ENCODE peak calls at places on chromosomes 16 and 17, in eight cellular contexts. T is left ventricle myocardium inferior; F is HFFc6; I is naive thymus-derived CD4-positive, alpha-beta T cell; S is anterior cingulate cortex; O is mesendoderm; Y is GM12865; C is AG04450. L is an unnamed sample.

GRCh38 chr16:28162326-28162877 is 49.4 kb downstream of the XPO6 start:
- DNase-seq in Y (no peak), T (no peak), O (no peak), C (no peak), I (no peak), S (no peak), F (no peak), L (no peak)

GRCh38 chr17:63838586-63839184 is 3.8 kb downstream of the SMARCD2 start:
- DNase-seq in O (peak; percentile 35), F (peak; percentile 33), T (peak; percentile 93), S (peak; percentile 87), I (no peak), C (no peak), Y (no peak), L (no peak)

GRCh38 chr16:11016993-11017392 is 72.6 kb downstream of the CLEC16A start:
- DNase-seq in S (no peak), O (no peak), F (peak; percentile 37), T (peak; percentile 61), C (no peak), Y (no peak), I (no peak), L (no peak)

GRCh38 chr17:63780507-63780906 is 6.5 kb downstream of the DDX42 start:
- DNase-seq in S (no peak), F (peak; percentile 19), T (no peak), I (no peak), C (no peak), Y (no peak), O (no peak), L (no peak)

GRCh38 chr17:63240106-63240505 is 206.0 kb downstream of the CYB561 start:
- DNase-seq in S (no peak), T (no peak), F (no peak), I (no peak), Y (no peak), C (no peak), O (no peak), L (no peak)

GRCh38 chr16:52558448-52558847 is 11.5 kb upstream of the TOX3 start:
- DNase-seq in I (no peak), S (no peak), Y (no peak), T (no peak), O (no peak), F (no peak), C (no peak), L (no peak)

GRCh38 chr17:55495239-55495638 is 16.0 kb downstream of the SMIM36 start:
- DNase-seq in O (no peak), I (no peak), T (no peak), S (no peak), C (no peak), Y (no peak), F (no peak), L (no peak)

GRCh38 chr17:46977348-46977747 is 1.7 kb downstream of the RPRML start:
- DNase-seq in S (no peak), C (no peak), O (peak; percentile 97), T (no peak), F (peak; percentile 32), I (no peak), Y (no peak), L (no peak)

GRCh38 chr17:81960130-81960958 is 643 bp downstream of the NOTUM start:
- DNase-seq in Y (no peak), F (no peak), T (no peak), O (peak; percentile 59), I (no peak), C (no peak), S (no peak), L (no peak)

GRCh38 chr17:50950002-50950877 is 84.1 kb upstream of the TOB1 start:
- DNase-seq in T (peak; percentile 77), I (peak; percentile 49), F (peak; percentile 95), C (peak; percentile 37), Y (peak; percentile 56), O (peak; percentile 76), S (peak; percentile 50), L (peak; percentile 59)

GRCh38 chr17:40779181-40779909 is 3.0 kb downstream of the KRT27 start:
- DNase-seq in S (no peak), O (no peak), I (no peak), C (no peak), Y (no peak), F (no peak), T (no peak), L (no peak)

GRCh38 chr17:50514936-50515702 is 6.9 kb downstream of the MYCBPAP start:
- DNase-seq in T (peak; percentile 42), S (no peak), C (no peak), Y (no peak), O (peak; percentile 36), I (no peak), F (no peak), L (no peak)

GRCh38 chr17:78706271-78706915 is 75.7 kb downstream of the CYTH1 start:
- DNase-seq in Y (peak; percentile 96), I (no peak), C (no peak), O (no peak), T (no peak), F (no peak), S (no peak), L (peak; percentile 49)

GRCh38 chr16:75377971-75378386 is 55.3 kb downstream of the CFDP1 start:
- DNase-seq in S (no peak), Y (peak; percentile 9), T (no peak), O (peak; percentile 83), I (no peak), C (peak; percentile 63), F (peak; percentile 99), L (no peak)

GRCh38 chr17:75526555-75527270 is 1.2 kb downstream of the LLGL2 start:
- DNase-seq in T (no peak), S (no peak), C (no peak), Y (no peak), I (no peak), O (peak; percentile 31), F (no peak), L (no peak)

GRCh38 chr16:70483426-70483825 is 29.0 kb downstream of the FCSK start:
- DNase-seq in T (no peak), Y (peak; percentile 85), F (no peak), S (no peak), C (no peak), O (no peak), I (no peak), L (no peak)

GRCh38 chr17:8807070-8807550 is 7.9 kb upstream of the MFSD6L start:
- DNase-seq in C (no peak), O (peak; percentile 42), T (no peak), I (no peak), Y (peak; percentile 96), F (no peak), S (no peak), L (peak; percentile 79)

GRCh38 chr17:78555741-78556401 is 21.3 kb downstream of the DNAH17 start:
- DNase-seq in T (no peak), I (no peak), S (no peak), O (no peak), C (no peak), Y (no peak), F (no peak), L (no peak)